ENCODE peak calls at places on chromosomes 3 and 15, in five cellular contexts. W is fibroblast of lung, J is HepG2, M is DND-41, D is astrocyte. U is an unnamed sample.

GRCh38 chr15:74311734-74312444 is 55.6 kb downstream of the CYP11A1 start:
- DNase-seq in W (no peak), J (peak), M (no peak), D (no peak), U (peak)

GRCh38 chr3:58633157-58633865 is 33.3 kb downstream of the FAM3D start:
- DNase-seq in W (no peak), J (no peak), M (no peak), D (no peak), U (no peak)

GRCh38 chr3:141699907-141700306 is 38.2 kb upstream of the RNF7 start:
- DNase-seq in W (no peak), J (no peak), M (no peak), D (no peak), U (no peak)

GRCh38 chr3:187318819-187319616 is 27.5 kb upstream of the MASP1 start:
- DNase-seq in W (peak), J (peak), M (peak), D (peak), U (peak)

GRCh38 chr3:42264399-42265058 is 1.5 kb downstream of the CCK start:
- DNase-seq in W (peak), J (no peak), M (no peak), D (no peak), U (no peak)

GRCh38 chr15:73683624-73684536 is at the start of gene CD276:
- DNase-seq in W (peak), J (peak), M (no peak), D (peak), U (peak)

GRCh38 chr15:88904808-88905327 is 8.3 kb downstream of the MFGE8 start:
- DNase-seq in W (peak), J (peak), M (peak), D (no peak), U (peak)

GRCh38 chr3:160006282-160007163 is 17.9 kb downstream of the IL12A start:
- DNase-seq in W (peak), J (peak), M (peak), D (peak), U (peak)

GRCh38 chr3:123789760-123790159 is 94.4 kb downstream of the MYLK start:
- DNase-seq in W (no peak), J (no peak), M (no peak), D (peak), U (no peak)

GRCh38 chr3:167228135-167228534 is 152.0 kb downstream of the ZBBX start:
- DNase-seq in W (peak), J (no peak), M (no peak), D (peak), U (no peak)

GRCh38 chr15:99979371-99979770 is 246.1 kb upstream of the LYSMD4 start:
- DNase-seq in W (no peak), J (no peak), M (no peak), D (no peak), U (no peak)

GRCh38 chr15:99981839-99982658 is 248.8 kb upstream of the LYSMD4 start:
- DNase-seq in W (no peak), J (no peak), M (no peak), D (no peak), U (peak)

GRCh38 chr15:99982662-99983061 is 249.4 kb upstream of the LYSMD4 start:
- DNase-seq in W (no peak), J (no peak), M (no peak), D (no peak), U (no peak)

GRCh38 chr15:99980791-99981190 is 247.6 kb upstream of the LYSMD4 start:
- DNase-seq in W (no peak), J (no peak), M (no peak), D (no peak), U (no peak)

GRCh38 chr15:99981223-99981647 is 248.0 kb upstream of the LYSMD4 start:
- DNase-seq in W (no peak), J (no peak), M (no peak), D (no peak), U (no peak)
- TF ChIP-seq CTCF in W (no peak), J (peak), M (peak), D (no peak), U (peak)

DNA sequence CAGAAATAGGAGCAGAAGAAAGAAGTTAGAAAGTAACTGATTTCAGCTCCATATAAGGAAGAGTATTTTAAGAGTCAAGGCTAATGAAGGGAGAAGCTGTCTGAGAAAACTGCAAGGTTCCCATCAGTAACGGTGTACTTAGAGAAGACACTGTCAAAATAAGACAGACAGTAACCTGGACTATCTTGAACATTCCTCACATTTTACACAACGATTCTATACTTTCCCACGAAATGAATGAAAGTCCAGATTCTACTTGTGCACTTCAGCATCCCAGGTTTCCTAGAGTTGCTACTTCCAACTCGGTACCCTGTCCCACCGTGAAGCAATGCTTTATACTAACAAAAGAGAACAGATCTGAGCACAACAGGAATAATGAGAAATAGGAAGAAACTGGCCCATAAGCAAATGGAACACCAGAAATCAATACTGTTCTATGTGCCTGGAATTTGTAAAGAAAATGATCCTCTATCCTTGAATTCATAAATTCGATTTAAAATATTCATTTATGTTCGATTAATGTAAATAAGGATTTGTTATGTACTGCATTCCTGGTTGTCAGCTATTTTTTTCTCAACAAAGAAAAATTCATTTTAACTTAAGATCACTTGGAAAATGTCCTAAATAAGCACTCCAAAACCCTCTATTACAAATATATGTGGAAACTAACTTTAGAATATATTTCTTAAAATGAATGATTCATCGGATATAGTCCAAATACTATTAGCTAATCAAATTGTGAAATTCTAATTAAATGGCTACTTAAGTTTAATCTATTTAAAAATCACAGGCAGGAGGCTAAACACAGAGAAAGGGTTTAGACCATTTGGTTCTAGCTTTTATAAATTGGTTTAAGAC is 1.5 kb downstream of the C3orf70 start:
- DNase-seq in W (peak), J (no peak), M (no peak), D (no peak), U (no peak)
- TF ChIP-seq EZH2 in W (no peak), J (no peak), M (no peak), D (no peak), U (no peak)

GRCh38 chr15:67832965-67833503 is 6.8 kb downstream of the RNU6-1 start:
- DNase-seq in W (no peak), J (no peak), M (no peak), D (no peak), U (peak)

GRCh38 chr15:67834593-67835348 is 5.1 kb downstream of the RNU6-1 start:
- DNase-seq in W (no peak), J (no peak), M (no peak), D (no peak), U (peak)

GRCh38 chr15:67832031-67832551 is 6.8 kb downstream of the SKOR1 start:
- DNase-seq in W (peak), J (no peak), M (no peak), D (no peak), U (peak)

GRCh38 chr15:67834249-67834592 is 5.6 kb downstream of the RNU6-1 start:
- DNase-seq in W (no peak), J (no peak), M (no peak), D (no peak), U (no peak)

GRCh38 chr15:67833504-67834248 is 6.2 kb downstream of the RNU6-1 start:
- DNase-seq in W (no peak), J (peak), M (no peak), D (no peak), U (peak)
- TF ChIP-seq CTCF in W (peak), J (peak), M (no peak), D (no peak), U (peak)

DNA sequence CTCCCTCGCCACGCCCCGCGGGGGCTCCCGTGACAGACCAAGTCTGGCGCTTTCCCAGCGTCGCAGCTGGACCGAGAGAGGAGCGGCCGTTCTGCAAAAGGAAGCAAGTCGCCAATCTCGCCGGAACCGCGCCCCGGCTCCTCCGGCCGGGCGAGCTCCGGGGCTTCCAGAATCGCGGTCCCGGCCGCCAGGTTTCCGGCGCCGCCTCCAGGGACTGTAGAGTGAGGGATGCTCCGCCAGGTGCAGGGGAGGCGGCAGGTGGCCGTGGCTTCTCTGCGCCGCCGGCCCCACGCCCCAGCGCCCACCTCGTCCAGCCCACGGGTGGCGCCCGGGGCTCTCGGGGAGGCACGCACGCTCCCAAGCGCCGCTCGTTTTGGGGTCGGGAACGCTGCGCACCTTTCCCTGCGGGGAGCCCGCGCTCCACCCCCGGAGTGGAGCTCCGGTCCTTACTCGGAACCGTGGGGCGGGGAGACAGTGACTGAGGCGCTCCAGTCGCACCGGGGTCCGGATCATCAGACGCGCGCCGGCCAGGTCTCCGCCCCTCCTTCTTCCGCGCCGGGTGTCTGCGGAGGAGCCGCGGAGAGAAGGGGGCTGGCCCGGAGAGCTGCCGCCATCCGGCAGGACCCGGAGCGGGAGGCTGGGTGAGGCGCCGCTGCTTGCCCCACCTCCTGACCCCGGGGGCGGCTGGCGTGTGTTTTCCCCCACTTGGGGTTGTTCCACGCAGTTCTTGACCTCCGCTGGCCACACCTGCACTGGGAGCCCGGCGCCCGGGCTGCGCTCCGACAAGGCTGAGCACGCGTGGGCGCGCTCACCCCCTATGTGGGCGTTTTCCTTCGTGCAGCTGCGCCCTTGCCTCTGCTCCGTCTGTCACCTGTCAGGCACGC is at the start of gene MCF2L2:
- DNase-seq in W (peak), J (no peak), M (peak), D (peak), U (peak)
- TF ChIP-seq EZH2 in W (peak), J (peak), M (peak), D (peak), U (no peak)

DNA sequence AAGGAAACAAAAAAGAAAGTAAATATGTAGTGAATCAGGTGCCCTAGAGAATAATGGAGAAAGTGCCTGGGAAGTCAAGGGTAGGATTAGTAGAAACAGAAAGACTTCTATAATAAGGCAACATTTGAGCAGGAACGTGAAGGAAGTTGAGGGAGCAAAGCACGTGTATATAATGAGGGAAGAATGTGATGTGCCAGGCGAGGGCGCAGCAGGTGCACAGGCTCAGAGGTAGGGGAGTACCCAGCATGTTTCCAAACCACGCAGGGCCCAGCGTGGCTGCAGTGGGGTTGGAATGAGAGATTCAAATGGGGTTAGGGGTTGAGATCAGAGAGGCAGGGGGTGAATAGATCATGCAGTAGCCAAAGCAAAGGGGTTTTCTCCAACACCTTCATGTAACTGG is 91.9 kb upstream of the VGLL4 start:
- DNase-seq in W (no peak), J (no peak), M (no peak), D (no peak), U (no peak)
- TF ChIP-seq CTCF in W (no peak), J (peak), M (no peak), D (no peak), U (no peak)

DNA sequence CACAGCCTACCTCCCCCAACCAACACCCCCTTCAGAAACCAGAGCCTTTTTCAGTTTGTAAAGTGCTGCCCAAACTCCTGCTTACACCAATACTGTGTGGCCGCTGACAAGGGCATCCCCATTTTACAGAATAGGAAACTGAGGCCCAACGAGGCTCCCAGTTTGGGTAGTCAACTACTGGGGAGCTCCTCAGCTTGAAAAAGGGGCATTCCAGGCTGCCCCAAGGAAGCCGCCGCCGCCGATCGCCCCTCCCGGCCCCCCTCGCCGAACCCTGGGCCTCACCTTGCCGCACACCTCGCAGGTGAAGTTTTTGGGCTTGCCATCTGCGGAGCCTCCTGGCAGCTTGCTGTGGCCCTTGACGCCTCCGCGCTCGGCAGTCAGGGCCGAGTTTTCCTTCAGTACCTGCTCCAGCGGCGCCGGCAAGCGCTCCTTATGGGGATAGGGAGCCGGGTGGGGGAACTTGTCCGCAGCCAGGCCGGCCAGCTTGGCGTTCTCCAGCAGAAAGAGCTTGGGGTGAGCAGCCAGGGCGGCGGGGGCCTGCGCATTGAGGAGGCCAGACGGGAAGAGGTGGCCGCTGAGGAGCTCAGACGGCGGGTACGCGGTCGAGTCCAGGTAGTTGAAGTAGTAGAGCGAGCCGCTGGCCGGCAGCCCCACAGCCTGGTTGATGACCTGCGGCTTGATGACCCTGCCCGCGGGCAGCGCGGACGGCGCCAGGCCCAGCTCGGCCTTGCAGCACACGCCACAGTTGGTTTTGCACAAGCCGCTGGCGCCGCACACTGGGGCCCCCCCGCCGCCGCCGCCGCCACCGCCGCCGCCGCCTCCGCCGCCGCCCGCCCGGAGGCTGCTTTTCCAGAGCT is 1.4 kb downstream of the FEZF2 start:
- DNase-seq in W (no peak), J (no peak), M (no peak), D (no peak), U (peak)
- TF ChIP-seq EZH2 in W (peak), J (no peak), M (no peak), D (peak), U (peak)

GRCh38 chr15:65414841-65415621 is 7.7 kb downstream of the IGDCC4 start:
- DNase-seq in W (peak), J (peak), M (no peak), D (peak), U (peak)
- TF ChIP-seq CTCF in W (no peak), J (no peak), M (no peak), D (peak), U (peak)

DNA sequence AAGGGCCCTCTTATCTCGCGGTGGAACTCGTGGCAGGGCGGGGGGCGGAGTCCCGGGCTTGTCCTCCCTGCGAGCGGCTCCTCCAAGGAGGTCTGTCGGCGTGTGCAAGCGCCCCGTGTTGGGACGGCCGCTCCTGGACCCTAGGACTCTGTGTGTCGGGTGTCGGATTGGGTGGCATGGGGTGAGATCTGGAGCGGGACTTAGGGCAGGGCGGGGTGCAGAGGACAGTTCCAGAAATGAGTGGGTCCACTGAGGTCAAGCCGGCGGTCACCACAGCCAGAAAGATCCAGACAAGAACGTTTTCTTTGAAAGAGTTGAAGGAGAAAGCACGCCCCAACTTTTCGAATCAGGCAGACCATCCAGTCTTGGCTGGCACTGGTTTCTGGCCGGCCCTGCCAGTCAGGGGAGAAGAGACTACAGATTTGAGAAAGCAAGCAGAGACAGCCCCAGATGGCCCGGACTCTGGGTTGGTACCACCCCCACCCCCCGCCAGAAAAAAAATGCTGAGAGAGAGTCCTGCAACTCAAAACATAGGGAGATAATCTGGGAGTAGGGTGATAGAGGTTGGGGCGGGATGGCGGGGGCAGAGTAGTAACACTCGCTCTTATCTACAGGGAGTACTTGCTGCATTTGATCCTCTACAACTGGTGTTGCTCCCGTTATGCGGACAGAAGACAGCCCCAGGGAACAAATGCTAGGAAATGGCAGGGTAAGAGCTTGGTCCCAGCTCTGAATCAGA is 829 bp upstream of the CISH start:
- DNase-seq in W (no peak), J (no peak), M (peak), D (no peak), U (no peak)
- TF ChIP-seq EZH2 in W (no peak), J (no peak), M (no peak), D (no peak), U (peak)

DNA sequence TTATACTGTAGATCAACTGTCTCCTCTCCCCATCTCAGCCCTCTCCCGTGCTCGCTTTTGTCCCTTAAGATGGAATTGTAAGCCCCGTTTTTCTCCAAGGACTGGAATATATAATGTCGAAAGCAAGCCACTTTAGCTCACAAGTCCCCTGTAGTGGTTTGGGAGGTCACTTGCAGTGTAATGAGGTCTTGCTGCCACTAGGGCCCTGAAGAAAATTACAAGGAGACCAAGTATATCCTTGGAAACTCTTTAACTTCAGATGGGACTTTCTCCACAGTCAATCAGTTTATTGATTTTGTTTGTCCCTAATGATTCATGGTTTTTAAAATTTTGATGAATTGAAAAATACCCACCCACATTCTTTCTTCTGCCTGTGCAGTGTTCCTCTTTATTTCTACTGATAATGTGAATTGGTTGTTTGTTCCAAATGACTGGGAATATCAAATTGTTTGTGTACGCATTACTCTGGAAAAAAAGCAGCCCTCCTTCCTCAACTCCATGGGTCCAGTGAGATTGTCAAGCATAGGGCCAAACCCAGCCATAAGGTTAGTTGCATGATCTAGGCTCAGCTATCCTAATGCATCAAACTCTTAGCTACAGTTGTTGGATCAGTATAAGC is 294.8 kb downstream of the MCTP2 start:
- DNase-seq in W (no peak), J (no peak), M (no peak), D (no peak), U (peak)
- TF ChIP-seq CTCF in W (peak), J (no peak), M (peak), D (no peak), U (peak)

U was measured in neural progenitor cell.